ENCODE peak calls at places on chromosomes 2 and 18, in four cellular contexts. One of them, this sample, is unnamed.

GRCh38 chr18:6434987-6435709 is 20.4 kb upstream of the L3MBTL4 start:
- DNase-seq in T follicular helper cell: no peak
- DNase-seq in heart right ventricle: no peak
- DNase-seq in cardiac muscle cell: no peak
- DNase-seq in this sample: no peak

GRCh38 chr2:195489101-195489500 is 167.9 kb upstream of the SLC39A10 start:
- DNase-seq in T follicular helper cell: no peak
- DNase-seq in heart right ventricle: no peak
- DNase-seq in cardiac muscle cell: peak
- DNase-seq in this sample: no peak

GRCh38 chr2:37344453-37345361 is at the start of gene QPCT:
- DNase-seq in T follicular helper cell: peak
- DNase-seq in heart right ventricle: peak
- DNase-seq in cardiac muscle cell: no peak
- DNase-seq in this sample: peak

GRCh38 chr18:35688757-35689156 is 107.2 kb downstream of the GALNT1 start:
- DNase-seq in T follicular helper cell: no peak
- DNase-seq in heart right ventricle: no peak
- DNase-seq in cardiac muscle cell: no peak
- DNase-seq in this sample: no peak

GRCh38 chr2:25161055-25161781 is 7.2 kb downstream of the POMC start:
- DNase-seq in T follicular helper cell: peak
- DNase-seq in heart right ventricle: peak
- DNase-seq in cardiac muscle cell: no peak
- DNase-seq in this sample: peak

GRCh38 chr2:217802876-217803638 is 199.7 kb downstream of the TNS1 start:
- DNase-seq in T follicular helper cell: no peak
- DNase-seq in heart right ventricle: no peak
- DNase-seq in cardiac muscle cell: no peak
- DNase-seq in this sample: no peak

GRCh38 chr2:43406643-43407042 is 180.2 kb upstream of the ZFP36L2 start:
- DNase-seq in T follicular helper cell: no peak
- DNase-seq in heart right ventricle: no peak
- DNase-seq in cardiac muscle cell: no peak
- DNase-seq in this sample: no peak

GRCh38 chr2:194819367-194819766 is 837.7 kb upstream of the SLC39A10 start:
- DNase-seq in T follicular helper cell: no peak
- DNase-seq in heart right ventricle: no peak
- DNase-seq in cardiac muscle cell: peak
- DNase-seq in this sample: no peak

GRCh38 chr2:38187416-38188127 is 111.6 kb upstream of the CYP1B1 start:
- DNase-seq in T follicular helper cell: no peak
- DNase-seq in heart right ventricle: peak
- DNase-seq in cardiac muscle cell: no peak
- DNase-seq in this sample: peak

GRCh38 chr2:241050624-241051577 is 51.2 kb downstream of the MTERF4 start:
- DNase-seq in T follicular helper cell: no peak
- DNase-seq in heart right ventricle: no peak
- DNase-seq in cardiac muscle cell: no peak
- DNase-seq in this sample: no peak

GRCh38 chr2:122451040-122451439 is 695.6 kb downstream of the TSN start:
- DNase-seq in T follicular helper cell: no peak
- DNase-seq in heart right ventricle: no peak
- DNase-seq in cardiac muscle cell: peak
- DNase-seq in this sample: no peak

GRCh38 chr2:217489145-217489960 is 513.4 kb downstream of the TNS1 start:
- DNase-seq in T follicular helper cell: no peak
- DNase-seq in heart right ventricle: no peak
- DNase-seq in cardiac muscle cell: no peak
- DNase-seq in this sample: no peak

GRCh38 chr2:240898731-240899467 is 2.9 kb upstream of the MAB21L4 start:
- DNase-seq in T follicular helper cell: no peak
- DNase-seq in heart right ventricle: peak
- DNase-seq in cardiac muscle cell: no peak
- DNase-seq in this sample: no peak

GRCh38 chr2:239109041-239109915 is 261.4 kb downstream of the TWIST2 start:
- DNase-seq in T follicular helper cell: no peak
- DNase-seq in heart right ventricle: no peak
- DNase-seq in cardiac muscle cell: no peak
- DNase-seq in this sample: peak

GRCh38 chr18:8788503-8789429 is 83.4 kb downstream of the MTCL1 start:
- DNase-seq in T follicular helper cell: no peak
- DNase-seq in heart right ventricle: no peak
- DNase-seq in cardiac muscle cell: no peak
- DNase-seq in this sample: no peak

GRCh38 chr2:233446616-233447305 is 92.5 kb downstream of the DGKD start:
- DNase-seq in T follicular helper cell: no peak
- DNase-seq in heart right ventricle: no peak
- DNase-seq in cardiac muscle cell: no peak
- DNase-seq in this sample: no peak

GRCh38 chr18:58578321-58578720 is 50.6 kb downstream of the ALPK2 start:
- DNase-seq in T follicular helper cell: no peak
- DNase-seq in heart right ventricle: no peak
- DNase-seq in cardiac muscle cell: peak
- DNase-seq in this sample: no peak

GRCh38 chr2:159755788-159756187 is 42.2 kb downstream of the CD302 start:
- DNase-seq in T follicular helper cell: no peak
- DNase-seq in heart right ventricle: no peak
- DNase-seq in cardiac muscle cell: peak
- DNase-seq in this sample: no peak

GRCh38 chr2:8884812-8885211 is 47.4 kb upstream of the KIDINS220 start:
- DNase-seq in T follicular helper cell: no peak
- DNase-seq in heart right ventricle: no peak
- DNase-seq in cardiac muscle cell: no peak
- DNase-seq in this sample: no peak

This sample was measured in left colon.